ENCODE peak calls at places on chromosomes 4 and X, in five cellular contexts. Y is neuronal stem cell; G is activated CD8-positive, alpha-beta memory T cell treated with anti-CD3 and anti-CD28 coated beads for 4 hours; D is A549; I is brain microvascular endothelial cell. A is an unnamed sample.

GRCh38 chrX:120271218-120271617 is 20.6 kb downstream of the ZBTB33 start:
- DNase-seq in Y (no peak), G (no peak), D (no peak), I (no peak), A (no peak)

GRCh38 chrX:118526149-118526548 is 30.5 kb downstream of the DOCK11 start:
- DNase-seq in Y (no peak), G (no peak), D (no peak), I (no peak), A (no peak)

GRCh38 chr4:165312506-165312905 is 15.0 kb upstream of the MSMO1 start:
- DNase-seq in Y (no peak), G (no peak), D (no peak), I (peak), A (no peak)

GRCh38 chrX:22389544-22390243 is 117.0 kb downstream of the CBLL2 start:
- DNase-seq in Y (no peak), G (no peak), D (peak), I (peak), A (no peak)

GRCh38 chr4:5292091-5292490 is 240.8 kb downstream of the STK32B start:
- DNase-seq in Y (no peak), G (no peak), D (no peak), I (no peak), A (no peak)

GRCh38 chrX:11792461-11793421 is 34.7 kb downstream of the MSL3 start:
- DNase-seq in Y (no peak), G (peak), D (peak), I (no peak), A (no peak)

GRCh38 chr4:876780-877179 is 50.9 kb upstream of the CPLX1 start:
- DNase-seq in Y (no peak), G (no peak), D (no peak), I (no peak), A (no peak)

GRCh38 chr4:82044141-82044993 is 329.4 kb downstream of the HNRNPD start:
- DNase-seq in Y (peak), G (no peak), D (peak), I (peak), A (peak)

GRCh38 chr4:119550857-119551532 is 77.6 kb downstream of the PDE5A start:
- DNase-seq in Y (peak), G (no peak), D (no peak), I (peak), A (peak)

GRCh38 chrX:139106111-139106510 is 394.6 kb upstream of the FGF13 start:
- DNase-seq in Y (no peak), G (no peak), D (no peak), I (no peak), A (no peak)

GRCh38 chr4:56026596-56026995 is 77.9 kb downstream of the CEP135 start:
- DNase-seq in Y (no peak), G (no peak), D (peak), I (no peak), A (no peak)

GRCh38 chrX:11188664-11189063 is 77.5 kb downstream of the HCCS start:
- DNase-seq in Y (no peak), G (no peak), D (no peak), I (peak), A (no peak)

GRCh38 chr4:33924239-33924638 is 2320.1 kb downstream of the ARAP2 start:
- DNase-seq in Y (peak), G (no peak), D (peak), I (no peak), A (no peak)

GRCh38 chr4:184448828-184449227 is 25.5 kb downstream of the IRF2 start:
- DNase-seq in Y (no peak), G (no peak), D (no peak), I (peak), A (no peak)